ENCODE peak calls at places on chromosome 9, in seven cellular contexts. R is IMR-90, D is ovary, E is HCT116, C is adrenal gland, J is tibial nerve, N is heart left ventricle. S is an unnamed sample.

GRCh38 chr9:9061599-9061998 is 1262.0 kb upstream of the DMAC1 start:
- DNase-seq in R (no peak), D (no peak), E (no peak), C (no peak), J (no peak), N (no peak), S (no peak)

GRCh38 chr9:127692071-127692470 is 14.7 kb upstream of the CFAP157 start:
- DNase-seq in R (no peak), D (no peak), E (no peak), C (no peak), J (no peak), N (no peak), S (no peak)

GRCh38 chr9:119289740-119290139 is 79.5 kb downstream of the BRINP1 start:
- DNase-seq in R (no peak), D (no peak), E (no peak), C (peak; percentile 79), J (peak; percentile 85), N (peak; percentile 47), S (no peak)

GRCh38 chr9:120109242-120109641 is 470.7 kb downstream of the CDK5RAP2 start:
- DNase-seq in R (no peak), D (no peak), E (peak; percentile 44), C (no peak), J (no peak), N (no peak), S (no peak)

GRCh38 chr9:111839387-111839786 is 44.6 kb upstream of the SHOC1 start:
- DNase-seq in R (peak; percentile 49), D (no peak), E (no peak), C (peak; percentile 77), J (no peak), N (no peak), S (no peak)

GRCh38 chr9:112642126-112642525 is 75.8 kb downstream of the INIP start:
- DNase-seq in R (no peak), D (no peak), E (no peak), C (no peak), J (no peak), N (no peak), S (no peak)

GRCh38 chr9:5886114-5886939 is 4.4 kb upstream of the MLANA start:
- DNase-seq in R (peak; percentile 65), D (peak; percentile 75), E (peak; percentile 48), C (peak; percentile 91), J (peak; percentile 74), N (peak; percentile 61), S (peak; percentile 79)

GRCh38 chr9:72982161-72982799 is 29.4 kb upstream of the ALDH1A1 start:
- DNase-seq in R (no peak), D (no peak), E (no peak), C (no peak), J (no peak), N (no peak), S (no peak)

GRCh38 chr9:26665676-26666075 is 226.9 kb downstream of the CAAP1 start:
- DNase-seq in R (no peak), D (no peak), E (no peak), C (no peak), J (no peak), N (no peak), S (no peak)

GRCh38 chr9:1100945-1101344 is 50.8 kb downstream of the DMRT2 start:
- DNase-seq in R (peak; percentile 16), D (no peak), E (no peak), C (no peak), J (peak; percentile 41), N (peak; percentile 32), S (peak; percentile 68)

GRCh38 chr9:122016789-122017188 is 76.3 kb downstream of the TTLL11 start:
- DNase-seq in R (no peak), D (peak; percentile 53), E (no peak), C (no peak), J (no peak), N (no peak), S (no peak)

GRCh38 chr9:73753171-73753570 is 601.5 kb downstream of the ANXA1 start:
- DNase-seq in R (no peak), D (no peak), E (no peak), C (no peak), J (no peak), N (no peak), S (no peak)

GRCh38 chr9:122176916-122177315 is 17.2 kb downstream of the MORN5 start:
- DNase-seq in R (no peak), D (no peak), E (no peak), C (no peak), J (no peak), N (no peak), S (no peak)

GRCh38 chr9:85248514-85249312 is 493.0 kb downstream of the AGTPBP1 start:
- DNase-seq in R (no peak), D (no peak), E (no peak), C (no peak), J (no peak), N (no peak), S (no peak)

GRCh38 chr9:70020217-70020616 is 23.4 kb upstream of the MAMDC2 start:
- DNase-seq in R (no peak), D (no peak), E (no peak), C (no peak), J (no peak), N (no peak), S (no peak)

GRCh38 chr9:137311171-137311970 is 9.3 kb upstream of the NRARP start:
- DNase-seq in R (peak; percentile 33), D (no peak), E (peak; percentile 62), C (no peak), J (no peak), N (peak; percentile 28), S (no peak)

GRCh38 chr9:114287001-114287762 is 35.7 kb upstream of the ORM1 start:
- DNase-seq in R (no peak), D (peak; percentile 20), E (no peak), C (peak; percentile 39), J (no peak), N (peak; percentile 16), S (peak; percentile 40)

GRCh38 chr9:6214903-6215302 is 704 bp upstream of the IL33 start:
- DNase-seq in R (peak; percentile 36), D (no peak), E (no peak), C (no peak), J (no peak), N (no peak), S (no peak)

GRCh38 chr9:91784673-91785402 is 165.2 kb downstream of the ROR2 start:
- DNase-seq in R (no peak), D (no peak), E (no peak), C (no peak), J (no peak), N (no peak), S (no peak)

GRCh38 chr9:79143211-79143610 is 428.6 kb upstream of the TLE4 start:
- DNase-seq in R (peak; percentile 6), D (no peak), E (no peak), C (no peak), J (no peak), N (no peak), S (no peak)

GRCh38 chr9:18296702-18297531 is 177.0 kb upstream of the ADAMTSL1 start:
- DNase-seq in R (peak; percentile 53), D (no peak), E (no peak), C (no peak), J (no peak), N (no peak), S (no peak)

GRCh38 chr9:71819115-71819739 is 50.9 kb upstream of the CEMIP2 start:
- DNase-seq in R (peak; percentile 39), D (peak; percentile 47), E (peak; percentile 10), C (peak; percentile 67), J (peak; percentile 50), N (peak; percentile 25), S (no peak)

GRCh38 chr9:76886318-76886717 is 19.6 kb downstream of the PRUNE2 start:
- DNase-seq in R (no peak), D (no peak), E (no peak), C (no peak), J (no peak), N (no peak), S (no peak)

GRCh38 chr9:19788614-19789271 is at the start of gene SLC24A2:
- DNase-seq in R (no peak), D (no peak), E (no peak), C (peak; percentile 69), J (no peak), N (no peak), S (no peak)

GRCh38 chr9:87382902-87383301 is 114.8 kb upstream of the DAPK1 start:
- DNase-seq in R (peak; percentile 10), D (peak; percentile 51), E (no peak), C (peak; percentile 54), J (no peak), N (no peak), S (no peak)

GRCh38 chr9:10729225-10729624 is 116.4 kb upstream of the PTPRD start:
- DNase-seq in R (no peak), D (no peak), E (no peak), C (no peak), J (no peak), N (no peak), S (no peak)

GRCh38 chr9:37784640-37785483 is at the start of gene EXOSC3:
- DNase-seq in R (peak; percentile 90), D (peak; percentile 81), E (peak; percentile 88), C (peak; percentile 95), J (peak; percentile 81), N (peak; percentile 91), S (peak; percentile 90)
- TF ChIP-seq POLR2A in R (peak; percentile 68), D (peak; percentile 43), E (peak; percentile 65), C (peak; percentile 48), J (no peak), N (peak; percentile 70), S (peak; percentile 63)

GRCh38 chr9:96383165-96383939 is at the start of gene SLC35D2:
- DNase-seq in R (peak; percentile 32), D (peak; percentile 68), E (no peak), C (peak; percentile 69), J (peak; percentile 31), N (peak; percentile 75), S (peak; percentile 88)
- H3K4me3 ChIP-seq in R (peak within 1 kb of the TSS; percentile 91), D (peak within 1 kb of the TSS; percentile 87), E (peak within 1 kb of the TSS; percentile 59), C (peak within 1 kb of the TSS; percentile 48), J (peak within 1 kb of the TSS; percentile 64), N (peak within 1 kb of the TSS; percentile 84), S (peak within 1 kb of the TSS; percentile 68)

GRCh38 chr9:129413537-129414376 is 207.1 kb downstream of the C9orf50 start:
- DNase-seq in R (peak; percentile 94), D (peak; percentile 99), E (peak; percentile 81), C (peak; percentile 99), J (peak; percentile 100), N (peak; percentile 99), S (peak; percentile 99)
- TF ChIP-seq POLR2A in R (peak; percentile 46), D (peak; percentile 94), E (peak; percentile 17), C (peak; percentile 67), J (peak; percentile 98), N (peak; percentile 85), S (peak; percentile 91)

GRCh38 chr9:98018347-98018746 is 35.2 kb downstream of the ANP32B start:
- DNase-seq in R (no peak), D (no peak), E (no peak), C (no peak), J (no peak), N (no peak), S (no peak)

GRCh38 chr9:98020471-98021145 is 35.9 kb upstream of the NANS start:
- DNase-seq in R (no peak), D (no peak), E (no peak), C (peak; percentile 37), J (no peak), N (no peak), S (no peak)

GRCh38 chr9:98019098-98019497 is 36.0 kb downstream of the ANP32B start:
- DNase-seq in R (no peak), D (no peak), E (no peak), C (no peak), J (no peak), N (no peak), S (no peak)

GRCh38 chr9:98017306-98017705 is 34.2 kb downstream of the ANP32B start:
- DNase-seq in R (no peak), D (no peak), E (no peak), C (no peak), J (no peak), N (no peak), S (no peak)

GRCh38 chr9:98016137-98016680 is 33.1 kb downstream of the ANP32B start:
- DNase-seq in R (no peak), D (no peak), E (no peak), C (no peak), J (no peak), N (no peak), S (no peak)
- H3K4me3 ChIP-seq in R (no peak overlapping the region), D (no peak overlapping the region), E (no peak overlapping the region), C (no peak overlapping the region), J (no peak overlapping the region), N (no peak overlapping the region), S (no peak overlapping the region)

S was measured in right lobe of liver.